ENCODE peak calls at places on chromosomes 3 and 15, in four cellular contexts. H is fibroblast of pulmonary artery, F is HEK293T, X is progenitor cell of endocrine pancreas. U is an unnamed sample.

GRCh38 chr3:115275897-115276296 is 128.8 kb upstream of the ZBTB20 start:
- DNase-seq in F (no peak), H (peak; percentile 76), X (no peak), U (no peak)

GRCh38 chr15:78502641-78503040 is 4.7 kb upstream of the HYKK start:
- DNase-seq in H (no peak), X (no peak), F (no peak), U (no peak)

GRCh38 chr3:55750525-55750924 is 263.4 kb upstream of the WNT5A start:
- DNase-seq in H (peak; percentile 31), X (no peak), F (no peak), U (no peak)

GRCh38 chr3:183247190-183247589 is 5.9 kb upstream of the B3GNT5 start:
- DNase-seq in F (no peak), H (peak; percentile 41), X (no peak), U (no peak)

GRCh38 chr3:11548721-11549131 is 95.0 kb downstream of the VGLL4 start:
- DNase-seq in X (no peak), F (no peak), H (peak; percentile 76), U (no peak)

GRCh38 chr15:58546635-58547627 is 115.1 kb downstream of the LIPC start:
- DNase-seq in F (no peak), X (no peak), H (peak; percentile 91), U (no peak)

GRCh38 chr15:100642217-100642949 is 40.0 kb downstream of the ASB7 start:
- DNase-seq in F (no peak), H (no peak), X (no peak), U (no peak)

GRCh38 chr3:154783053-154784037 is 296.8 kb upstream of the MME start:
- DNase-seq in F (no peak), X (no peak), H (no peak), U (no peak)

GRCh38 chr15:96502196-96502595 is 171.7 kb downstream of the NR2F2 start:
- DNase-seq in H (no peak), F (no peak), X (no peak), U (no peak)

GRCh38 chr3:63911901-63912767 is at the start of gene SCAANT1:
- DNase-seq in X (peak; percentile 73), H (peak; percentile 94), F (peak; percentile 81), U (peak; percentile 76)

GRCh38 chr3:23422511-23422851 is 219.4 kb downstream of the UBE2E2 start:
- DNase-seq in X (no peak), F (no peak), H (no peak), U (no peak)

GRCh38 chr3:69120879-69121464 is 1.4 kb downstream of the LMOD3 start:
- DNase-seq in H (peak; percentile 86), F (peak; percentile 67), X (peak; percentile 71), U (peak; percentile 52)

GRCh38 chr3:55605837-55606236 is 118.7 kb upstream of the WNT5A start:
- DNase-seq in F (no peak), H (no peak), X (no peak), U (no peak)

GRCh38 chr3:105444725-105445124 is 78.0 kb downstream of the ALCAM start:
- DNase-seq in F (no peak), H (peak; percentile 42), X (no peak), U (no peak)

GRCh38 chr3:172749201-172749965 is 1.1 kb upstream of the ECT2 start:
- DNase-seq in X (no peak), F (no peak), H (peak; percentile 95), U (no peak)

GRCh38 chr15:81280086-81280485 is 43.9 kb downstream of the STARD5 start:
- DNase-seq in H (no peak), X (no peak), F (no peak), U (no peak)

GRCh38 chr3:110526732-110527727 is 544.6 kb upstream of the NECTIN3 start:
- DNase-seq in H (peak; percentile 94), F (no peak), X (no peak), U (peak; percentile 92)

GRCh38 chr15:85794598-85795319 is at the start of gene KLHL25:
- DNase-seq in H (peak; percentile 94), F (peak; percentile 99), X (peak; percentile 85), U (peak; percentile 97)

GRCh38 chr3:46695177-46695961 is 1.9 kb upstream of the ALS2CL start:
- DNase-seq in X (peak; percentile 20), H (peak; percentile 82), F (peak; percentile 51), U (peak; percentile 27)

GRCh38 chr3:38829404-38829803 is 13.4 kb upstream of the SCN10A start:
- DNase-seq in H (peak; percentile 87), X (no peak), F (peak; percentile 11), U (no peak)

GRCh38 chr15:51094606-51095569 is at the start of gene TNFAIP8L3:
- DNase-seq in H (peak; percentile 56), F (peak; percentile 39), X (no peak), U (peak; percentile 9)

GRCh38 chr3:142276780-142277179 is 51.4 kb upstream of the GK5 start:
- DNase-seq in X (no peak), F (no peak), H (peak; percentile 93), U (no peak)

GRCh38 chr15:96343529-96344072 is 13.1 kb downstream of the NR2F2 start:
- DNase-seq in H (no peak), F (no peak), X (no peak), U (peak; percentile 4)

GRCh38 chr15:75325922-75326321 is 9.9 kb upstream of the COMMD4 start:
- DNase-seq in H (no peak), F (no peak), X (no peak), U (no peak)

GRCh38 chr3:159672728-159673471 is 315.7 kb upstream of the IL12A start:
- DNase-seq in X (no peak), F (peak; percentile 20), H (no peak), U (no peak)

GRCh38 chr3:45224824-45225464 is 1.1 kb downstream of the TMEM158 start:
- DNase-seq in X (peak; percentile 67), H (peak; percentile 77), F (peak; percentile 67), U (peak; percentile 26)

GRCh38 chr3:112640864-112641751 is at the start of gene CCDC80:
- DNase-seq in F (peak; percentile 59), X (no peak), H (peak; percentile 96), U (peak; percentile 86)

GRCh38 chr15:57503911-57504598 is 87.6 kb upstream of the MYZAP start:
- DNase-seq in X (no peak), H (peak; percentile 87), F (no peak), U (no peak)

U was measured in A673.